ENCODE peak calls at places on chromosomes 11 and 22, in six cellular contexts. C, V, Q, M, L and W are unnamed samples. For H3K36me3, the result is how much of the 10 kb centered on the place peaks cover.

GRCh38 chr11:120722539-120722938 is 211.0 kb downstream of the GRIK4 start:
- DNase-seq in C (peak), V (no peak), Q (no peak), M (no peak), L (no peak), W (peak)

GRCh38 chr11:113137735-113138529 is 176.5 kb upstream of the TTC12 start:
- DNase-seq in C (no peak), V (no peak), Q (no peak), M (no peak), L (no peak), W (no peak)

GRCh38 chr22:20424937-20425587 is 12.6 kb downstream of the SCARF2 start:
- DNase-seq in C (no peak), V (no peak), Q (peak), M (no peak), L (peak), W (peak)

GRCh38 chr11:120340529-120340928 is 4.3 kb downstream of the ARHGEF12 start:
- DNase-seq in C (no peak), V (no peak), Q (no peak), M (peak), L (no peak), W (no peak)

GRCh38 chr22:47155912-47156311 is 393.5 kb downstream of the TBC1D22A start:
- DNase-seq in C (no peak), V (no peak), Q (no peak), M (no peak), L (no peak), W (no peak)

GRCh38 chr11:69683764-69684333 is 8.7 kb upstream of the LTO1 start:
- DNase-seq in C (no peak), V (no peak), Q (no peak), M (no peak), L (peak), W (peak)

GRCh38 chr11:125464266-125464662 is 31.8 kb downstream of the FEZ1 start:
- DNase-seq in C (no peak), V (no peak), Q (no peak), M (peak), L (no peak), W (no peak)

GRCh38 chr22:25396615-25397200 is 167.8 kb upstream of the GRK3 start:
- DNase-seq in C (no peak), V (no peak), Q (no peak), M (no peak), L (no peak), W (peak)

GRCh38 chr22:32584650-32585049 is 110.0 kb downstream of the FBXO7 start:
- DNase-seq in C (no peak), V (no peak), Q (no peak), M (peak), L (no peak), W (no peak)

GRCh38 chr11:128400382-128401203 is 186.8 kb downstream of the ETS1 start:
- DNase-seq in C (no peak), V (no peak), Q (peak), M (peak), L (no peak), W (no peak)

GRCh38 chr11:72002841-72003775 is 4.4 kb downstream of the IL18BP start:
- DNase-seq in C (no peak), V (no peak), Q (no peak), M (no peak), L (no peak), W (no peak)

GRCh38 chr11:72003776-72004171 is 5.1 kb downstream of the IL18BP start:
- DNase-seq in C (no peak), V (no peak), Q (no peak), M (no peak), L (no peak), W (no peak)

GRCh38 chr11:72006309-72007088 is 7.8 kb downstream of the IL18BP start:
- DNase-seq in C (no peak), V (no peak), Q (no peak), M (no peak), L (no peak), W (no peak)

GRCh38 chr11:72005347-72006260 is 6.9 kb downstream of the IL18BP start:
- DNase-seq in C (no peak), V (no peak), Q (peak), M (no peak), L (no peak), W (no peak)

DNA sequence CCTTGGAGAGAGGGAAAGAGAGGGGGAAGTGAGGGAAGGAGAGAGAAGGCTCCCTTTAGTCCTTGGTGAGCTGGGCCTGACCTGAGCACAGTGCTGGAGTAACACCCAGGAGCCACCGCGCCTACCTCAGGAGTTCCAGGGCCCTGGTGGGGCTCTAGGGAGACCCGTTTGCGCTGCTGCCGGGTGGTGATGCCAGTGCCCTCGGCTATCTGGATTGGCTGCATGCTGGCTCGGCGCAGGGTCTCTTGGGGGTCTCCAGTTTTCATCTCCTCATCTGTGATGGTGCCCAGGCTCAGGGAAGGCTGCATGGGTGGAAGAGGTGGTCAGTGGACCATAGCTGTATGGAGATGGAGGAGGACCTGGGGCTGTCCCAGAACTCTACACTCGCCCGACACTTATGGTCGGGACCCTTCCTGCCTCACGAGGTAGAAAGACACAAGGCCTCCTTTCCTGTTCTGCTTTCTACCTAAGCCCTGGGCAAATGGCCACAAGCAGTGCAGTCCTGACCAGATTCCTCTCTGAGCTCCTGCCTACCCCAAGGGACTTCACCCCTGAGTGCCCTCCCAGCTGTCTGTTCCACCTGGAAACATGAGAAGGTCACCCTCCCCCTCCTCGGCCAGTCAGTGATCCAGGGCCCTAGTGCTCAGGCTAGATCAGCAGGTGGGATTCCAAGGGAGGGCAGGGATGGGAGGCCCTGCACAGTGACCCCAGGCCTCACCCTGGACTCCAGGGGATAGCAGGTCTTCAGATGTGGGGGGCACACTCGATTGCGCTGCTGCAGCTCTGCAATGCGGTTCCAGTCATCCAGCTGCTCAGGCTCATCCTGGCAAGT is 6.0 kb downstream of the IL18BP start:
- DNase-seq in C (no peak), V (no peak), Q (no peak), M (no peak), L (no peak), W (no peak)
- H3K36me3 ChIP-seq in C (half or more), V (half or more), Q (under half), M (half or more), L (half or more), W (half or more)

GRCh38 chr11:94767292-94767690 is 865 bp upstream of the AMOTL1 start:
- DNase-seq in C (no peak), V (no peak), Q (no peak), M (no peak), L (no peak), W (no peak)
- H3K4me3 ChIP-seq in C (no peak), V (peak), Q (no peak), M (no peak), L (no peak), W (no peak)

GRCh38 chr11:66063900-66064299 is 6.2 kb upstream of the PACS1 start:
- DNase-seq in C (no peak), V (no peak), Q (no peak), M (no peak), L (no peak), W (no peak)
- H3K36me3 ChIP-seq in C (half or more), V (under half), Q (under half), M (under half), L (half or more), W (half or more)

GRCh38 chr11:111909378-111909777 is 2.2 kb downstream of the CRYAB start:
- DNase-seq in C (no peak), V (no peak), Q (no peak), M (no peak), L (no peak), W (no peak)
- H3K4me3 ChIP-seq in C (no peak), V (no peak), Q (no peak), M (no peak), L (no peak), W (no peak)